ENCODE peak calls at places on chromosomes 13 and 19, in four cellular contexts. One of them, this sample, is unnamed.

GRCh38 chr13:98475521-98475920 is 101.4 kb downstream of the STK24 start:
- DNase-seq in A549: no peak
- DNase-seq in HepG2: no peak
- DNase-seq in H1: peak; percentile 78
- DNase-seq in this sample: peak; percentile 26

GRCh38 chr13:112990783-112991182 is 21.8 kb downstream of the MCF2L start:
- DNase-seq in H1: no peak
- DNase-seq in HepG2: no peak
- DNase-seq in A549: no peak
- DNase-seq in this sample: no peak

GRCh38 chr13:46165485-46166220 is 16.3 kb downstream of the LCP1 start:
- DNase-seq in H1: no peak
- DNase-seq in HepG2: no peak
- DNase-seq in A549: no peak
- DNase-seq in this sample: no peak

GRCh38 chr19:41302624-41303351 is 7.2 kb upstream of the CCDC97 start:
- DNase-seq in A549: no peak
- DNase-seq in H1: no peak
- DNase-seq in HepG2: no peak
- DNase-seq in this sample: no peak

GRCh38 chr13:73168226-73168992 is 109.6 kb downstream of the KLF5 start:
- DNase-seq in H1: no peak
- DNase-seq in A549: no peak
- DNase-seq in HepG2: no peak
- DNase-seq in this sample: no peak

GRCh38 chr19:15330801-15331418 is 1.4 kb downstream of the BRD4 start:
- DNase-seq in H1: no peak
- DNase-seq in A549: peak; percentile 51
- DNase-seq in HepG2: no peak
- DNase-seq in this sample: peak; percentile 48

GRCh38 chr19:39372047-39372802 is 18.7 kb downstream of the PAF1 start:
- DNase-seq in HepG2: no peak
- DNase-seq in A549: no peak
- DNase-seq in H1: no peak
- DNase-seq in this sample: no peak

GRCh38 chr19:7788178-7788932 is 25.3 kb downstream of the CLEC4M start:
- DNase-seq in HepG2: no peak
- DNase-seq in A549: no peak
- DNase-seq in H1: peak; percentile 69
- DNase-seq in this sample: no peak

GRCh38 chr13:36163809-36164308 is 32.7 kb upstream of the DCLK1 start:
- DNase-seq in H1: no peak
- DNase-seq in A549: no peak
- DNase-seq in HepG2: no peak
- DNase-seq in this sample: no peak

GRCh38 chr19:48961051-48961649 is 4.0 kb upstream of the FTL start:
- DNase-seq in H1: peak; percentile 45
- DNase-seq in HepG2: peak; percentile 48
- DNase-seq in A549: no peak
- DNase-seq in this sample: no peak

GRCh38 chr19:29598496-29598895 is 7.6 kb upstream of the POP4 start:
- DNase-seq in HepG2: no peak
- DNase-seq in H1: no peak
- DNase-seq in A549: no peak
- DNase-seq in this sample: no peak

GRCh38 chr19:29593869-29594268 is 12.2 kb upstream of the POP4 start:
- DNase-seq in A549: no peak
- DNase-seq in HepG2: no peak
- DNase-seq in H1: no peak
- DNase-seq in this sample: no peak

GRCh38 chr19:29596080-29596479 is 10.0 kb upstream of the POP4 start:
- DNase-seq in A549: no peak
- DNase-seq in H1: no peak
- DNase-seq in HepG2: no peak
- DNase-seq in this sample: no peak

GRCh38 chr19:29598036-29598435 is 8.0 kb upstream of the POP4 start:
- DNase-seq in HepG2: no peak
- DNase-seq in H1: no peak
- DNase-seq in A549: no peak
- DNase-seq in this sample: no peak

DNA sequence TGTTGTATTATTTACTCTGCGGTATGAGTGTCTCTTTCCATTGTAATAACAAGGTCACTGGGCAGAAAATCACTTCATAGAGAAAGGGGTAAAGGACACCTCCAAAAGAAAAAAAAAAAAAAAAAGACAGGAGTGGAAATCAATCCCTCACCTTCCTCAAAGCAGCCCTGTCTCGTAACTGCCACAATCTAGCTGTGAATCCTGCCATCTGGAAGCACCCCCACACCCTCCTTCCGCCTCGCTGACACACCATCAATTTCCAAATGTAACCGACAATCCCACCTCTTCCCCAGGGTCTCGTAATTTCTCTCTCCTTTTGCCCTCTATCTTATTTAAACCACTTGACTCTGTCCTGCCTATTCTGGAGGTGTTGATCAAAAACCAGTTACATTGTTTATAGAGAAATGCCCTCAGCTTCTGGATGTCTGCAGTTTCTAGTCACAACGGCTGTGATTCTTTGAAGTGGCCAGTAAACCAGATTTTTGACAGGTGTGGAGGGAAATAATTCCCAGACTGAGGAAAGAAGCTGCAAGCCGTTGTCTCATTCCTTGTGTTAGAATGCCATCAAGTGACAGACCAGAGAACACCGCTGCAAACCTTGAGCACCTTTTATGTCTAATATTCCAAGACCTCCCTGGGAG is 9.1 kb upstream of the POP4 start:
- DNase-seq in HepG2: peak; percentile 9
- DNase-seq in H1: no peak
- DNase-seq in A549: no peak
- DNase-seq in this sample: no peak
- TF ChIP-seq PHF8 in HepG2: no peak
- TF ChIP-seq PHF8 in H1: no peak
- TF ChIP-seq PHF8 in A549: no peak
- TF ChIP-seq PHF8 in this sample: no peak

GRCh38 chr13:102597029-102598015 is 536 bp downstream of the TPP2 start:
- DNase-seq in H1: no peak
- DNase-seq in HepG2: no peak
- DNase-seq in A549: no peak
- DNase-seq in this sample: peak; percentile 36
- TF ChIP-seq PHF8 in H1: peak; percentile 81
- TF ChIP-seq PHF8 in HepG2: peak; percentile 49
- TF ChIP-seq PHF8 in A549: peak; percentile 23
- TF ChIP-seq PHF8 in this sample: peak; percentile 66

DNA sequence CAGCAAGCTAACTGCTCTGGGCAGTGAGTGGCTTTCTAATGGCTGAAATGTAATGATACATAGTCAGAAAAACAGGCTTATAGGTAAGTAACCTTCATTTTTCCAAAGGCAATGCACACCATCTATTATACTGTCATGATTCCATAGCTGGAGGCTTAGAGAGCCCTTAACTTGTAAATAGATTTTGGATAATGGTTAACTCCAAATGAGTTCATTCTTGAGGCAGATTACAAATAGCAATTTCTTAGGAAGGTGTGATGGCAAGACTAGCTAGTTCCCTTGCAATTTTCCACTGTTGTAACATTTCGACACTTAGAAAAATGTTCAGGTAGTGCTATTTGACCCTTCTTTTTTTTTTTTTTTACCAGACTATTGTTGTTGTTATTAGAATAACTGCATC is 789.8 kb upstream of the PCDH9 start:
- DNase-seq in HepG2: no peak
- DNase-seq in H1: no peak
- DNase-seq in A549: no peak
- DNase-seq in this sample: no peak
- TF ChIP-seq PHF8 in HepG2: no peak
- TF ChIP-seq PHF8 in H1: no peak
- TF ChIP-seq PHF8 in A549: no peak
- TF ChIP-seq PHF8 in this sample: no peak

DNA sequence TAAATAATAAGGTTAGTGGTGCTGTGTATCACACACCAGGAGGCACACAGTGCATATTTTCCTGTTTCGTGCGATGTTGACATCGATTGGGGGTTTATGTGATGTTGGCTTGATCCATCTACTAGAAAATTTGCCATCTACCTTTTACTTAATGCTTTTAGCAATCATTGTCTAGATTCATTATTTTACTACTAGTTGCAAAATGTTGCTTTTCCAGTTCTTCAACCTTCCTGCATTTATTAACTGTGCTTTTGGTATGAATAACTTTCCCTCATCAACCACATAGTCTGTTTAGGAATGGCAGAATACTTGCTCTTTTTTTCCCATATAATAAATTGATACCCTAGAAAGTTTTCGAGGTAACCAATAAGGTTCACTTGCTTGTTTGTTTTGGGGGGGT is 17.5 kb downstream of the C13orf42 start:
- DNase-seq in H1: no peak
- DNase-seq in HepG2: no peak
- DNase-seq in A549: no peak
- DNase-seq in this sample: no peak
- TF ChIP-seq PHF8 in H1: no peak
- TF ChIP-seq PHF8 in HepG2: no peak
- TF ChIP-seq PHF8 in A549: no peak
- TF ChIP-seq PHF8 in this sample: no peak

GRCh38 chr19:57068921-57069697 is 50.7 kb upstream of the USP29 start:
- DNase-seq in A549: no peak
- DNase-seq in H1: peak; percentile 47
- DNase-seq in HepG2: peak; percentile 63
- DNase-seq in this sample: peak; percentile 10
- TF ChIP-seq PHF8 in A549: no peak
- TF ChIP-seq PHF8 in H1: no peak
- TF ChIP-seq PHF8 in HepG2: no peak
- TF ChIP-seq PHF8 in this sample: no peak

GRCh38 chr13:105961438-105961837 is 574.0 kb downstream of the EFNB2 start:
- DNase-seq in HepG2: no peak
- DNase-seq in H1: no peak
- DNase-seq in A549: no peak
- DNase-seq in this sample: no peak
- TF ChIP-seq PHF8 in HepG2: no peak
- TF ChIP-seq PHF8 in H1: no peak
- TF ChIP-seq PHF8 in A549: no peak
- TF ChIP-seq PHF8 in this sample: no peak

DNA sequence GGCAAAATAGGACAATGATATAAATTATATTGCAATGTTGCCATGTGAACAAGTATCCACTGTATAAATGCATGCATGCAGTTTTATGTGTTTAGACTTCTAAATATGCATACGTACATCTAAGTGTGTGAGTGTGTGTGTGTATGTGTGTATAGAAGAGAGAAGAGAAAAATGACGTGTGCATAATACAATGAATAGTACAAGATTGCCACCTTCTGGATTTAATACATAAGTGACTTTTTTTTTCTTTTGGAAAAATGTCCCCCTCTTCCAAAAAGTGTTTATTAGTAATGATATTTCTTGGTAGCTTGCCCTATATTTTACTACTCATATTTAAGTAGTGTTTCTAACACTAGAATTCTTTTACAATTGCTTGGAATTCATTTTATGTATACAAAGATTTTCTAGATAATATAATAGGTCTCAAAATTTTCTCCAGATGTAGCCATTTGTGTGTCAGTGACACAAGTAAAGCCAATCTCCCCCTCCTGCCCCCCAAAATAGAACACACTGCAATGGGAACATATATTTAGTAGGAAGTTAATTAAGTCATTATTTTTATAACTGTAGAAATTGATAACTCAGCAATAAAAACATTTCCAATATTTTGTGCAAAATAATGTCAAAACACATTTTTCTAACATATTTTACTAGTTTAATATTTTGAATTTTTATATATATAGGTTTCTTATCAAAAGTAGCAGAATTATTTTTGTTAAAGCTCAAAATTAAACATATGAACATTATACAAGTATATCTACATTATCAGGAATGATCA is 783.3 kb upstream of the ATXN8OS start:
- DNase-seq in H1: no peak
- DNase-seq in HepG2: peak; percentile 3
- DNase-seq in A549: no peak
- DNase-seq in this sample: no peak
- TF ChIP-seq PHF8 in H1: no peak
- TF ChIP-seq PHF8 in HepG2: no peak
- TF ChIP-seq PHF8 in A549: no peak
- TF ChIP-seq PHF8 in this sample: no peak

GRCh38 chr13:85586856-85587255 is 212.4 kb downstream of the SLITRK6 start:
- DNase-seq in A549: no peak
- DNase-seq in HepG2: no peak
- DNase-seq in H1: no peak
- DNase-seq in this sample: no peak
- TF ChIP-seq PHF8 in A549: no peak
- TF ChIP-seq PHF8 in HepG2: no peak
- TF ChIP-seq PHF8 in H1: no peak
- TF ChIP-seq PHF8 in this sample: no peak

This sample was measured in K562.